ENCODE peak calls at places on chromosome 1, in six cellular contexts. K is stimulated activated CD4-positive, alpha-beta T cell treated with anti-CD3 and anti-CD28 coated beads, Interleukin-4, amount 100 ng/mL, for 1 hour; U is RCC 7860; E is NCI-H1092; Z is uterus; Q is NCI-H2029. T is an unnamed sample.

GRCh38 chr1:177737456-177737855 is 232.4 kb downstream of the SEC16B start:
- DNase-seq in E (no peak), U (no peak), Z (no peak), K (no peak), Q (no peak), T (no peak)

GRCh38 chr1:41713557-41714327 is 205.0 kb downstream of the HIVEP3 start:
- DNase-seq in K (no peak), Z (peak), E (no peak), U (peak), Q (no peak), T (no peak)

GRCh38 chr1:8763888-8764287 is 53.6 kb downstream of the RERE start:
- DNase-seq in K (no peak), Q (no peak), U (no peak), E (no peak), Z (peak), T (no peak)

GRCh38 chr1:243325305-243325890 is 69.6 kb downstream of the SDCCAG8 start:
- DNase-seq in U (peak), K (no peak), E (peak), Z (no peak), Q (peak), T (peak)

GRCh38 chr1:39105061-39105840 is 79.1 kb downstream of the NDUFS5 start:
- DNase-seq in U (peak), Q (peak), Z (peak), K (peak), E (peak), T (no peak)

GRCh38 chr1:37999434-38000232 is 5.7 kb downstream of the FHL3 start:
- DNase-seq in E (no peak), K (no peak), Z (peak), Q (peak), U (peak), T (no peak)

GRCh38 chr1:19405195-19405760 is 80.1 kb downstream of the CAPZB start:
- DNase-seq in E (peak), K (no peak), Z (no peak), U (no peak), Q (no peak), T (no peak)

GRCh38 chr1:207847116-207847515 is 63.8 kb downstream of the CD34 start:
- DNase-seq in Q (no peak), U (no peak), Z (no peak), K (no peak), E (no peak), T (no peak)

GRCh38 chr1:24481098-24481497 is 21.5 kb upstream of the RCAN3 start:
- DNase-seq in E (no peak), Z (no peak), K (peak), Q (no peak), U (no peak), T (no peak)

GRCh38 chr1:224500802-224501201 is 66.2 kb upstream of the WDR26 start:
- DNase-seq in E (no peak), K (no peak), Q (no peak), U (no peak), Z (no peak), T (no peak)

GRCh38 chr1:32393832-32394140 is 455 bp downstream of the BSDC1 start:
- DNase-seq in Q (peak), E (no peak), K (peak), Z (no peak), U (no peak), T (no peak)

GRCh38 chr1:24586970-24587820 is 31.3 kb downstream of the NCMAP start:
- DNase-seq in Z (no peak), Q (peak), U (peak), E (peak), K (peak), T (peak)

GRCh38 chr1:184755226-184756065 is 788 bp upstream of the EDEM3 start:
- DNase-seq in K (peak), U (peak), E (no peak), Z (no peak), Q (no peak), T (no peak)

GRCh38 chr1:29684141-29684540 is 447.8 kb downstream of the PTPRU start:
- DNase-seq in Q (no peak), Z (no peak), K (no peak), E (no peak), U (no peak), T (no peak)

GRCh38 chr1:220825819-220826551 is 39.3 kb downstream of the MTARC1 start:
- DNase-seq in K (no peak), Z (no peak), U (no peak), E (no peak), Q (no peak), T (no peak)

GRCh38 chr1:153395776-153396175 is 4.9 kb upstream of the S100A8 start:
- DNase-seq in E (no peak), K (no peak), Z (no peak), Q (no peak), U (no peak), T (no peak)

GRCh38 chr1:22120469-22120790 is 22.5 kb downstream of the WNT4 start:
- DNase-seq in E (no peak), K (no peak), U (no peak), Z (no peak), Q (no peak), T (no peak)